ENCODE peak calls at places on chromosomes 16 and 17, in five cellular contexts. V is central memory CD8-positive, alpha-beta T cell; J is NCI-H774; T is posterior vena cava; R is LoVo. P is an unnamed sample.

GRCh38 chr17:4895676-4896331 is 3.5 kb upstream of the C17orf107 start:
- DNase-seq in T (no peak), V (no peak), R (no peak), J (no peak), P (no peak)

GRCh38 chr16:19809121-19809635 is 75.5 kb downstream of the GPRC5B start:
- DNase-seq in R (no peak), V (no peak), J (no peak), T (no peak), P (no peak)

GRCh38 chr17:6605142-6605541 is 35.4 kb downstream of the KIAA0753 start:
- DNase-seq in V (no peak), J (no peak), T (no peak), R (no peak), P (no peak)

GRCh38 chr17:62778990-62779681 is 29.0 kb downstream of the MARCHF10 start:
- DNase-seq in V (no peak), T (no peak), R (peak), J (peak), P (no peak)

GRCh38 chr17:29625037-29625750 is 2.5 kb upstream of the CORO6 start:
- DNase-seq in J (no peak), V (no peak), R (no peak), T (no peak), P (no peak)

GRCh38 chr17:40086150-40087044 is 14.0 kb downstream of the NR1D1 start:
- DNase-seq in V (peak), J (no peak), R (no peak), T (no peak), P (peak)

GRCh38 chr16:75282811-75283281 is 31.4 kb upstream of the BCAR1 start:
- DNase-seq in R (no peak), T (no peak), J (no peak), V (no peak), P (no peak)

GRCh38 chr17:66782866-66783265 is 52.1 kb upstream of the CACNG5 start:
- DNase-seq in V (no peak), T (no peak), J (no peak), R (no peak), P (no peak)

GRCh38 chr17:1865252-1866037 is 35.6 kb downstream of the RPA1 start:
- DNase-seq in J (no peak), V (peak), T (no peak), R (peak), P (peak)

GRCh38 chr17:34382586-34383224 is 19.7 kb upstream of the CCL1 start:
- DNase-seq in R (no peak), V (no peak), J (no peak), T (no peak), P (peak)

GRCh38 chr16:3949287-3949686 is 68.8 kb upstream of the CREBBP start:
- DNase-seq in J (no peak), R (no peak), T (peak), V (no peak), P (no peak)

GRCh38 chr16:59192551-59193199 is 458.6 kb upstream of the GOT2 start:
- DNase-seq in R (no peak), V (no peak), J (no peak), T (no peak), P (no peak)

P was measured in spleen.